ENCODE peak calls at places on chromosomes 13 and 19, in six cellular contexts. One of them, this sample, is unnamed.

GRCh38 chr13:42405665-42406390 is 133.9 kb downstream of the AKAP11 start:
- DNase-seq in GM12878: peak
- DNase-seq in SK-N-SH: no peak
- DNase-seq in HL-60: no peak
- DNase-seq in H1: no peak
- DNase-seq in HepG2: no peak
- DNase-seq in this sample: no peak

GRCh38 chr13:110249326-110249725 is 57.6 kb downstream of the COL4A1 start:
- DNase-seq in GM12878: no peak
- DNase-seq in SK-N-SH: no peak
- DNase-seq in HL-60: no peak
- DNase-seq in H1: no peak
- DNase-seq in HepG2: no peak
- DNase-seq in this sample: no peak

GRCh38 chr13:94813920-94814500 is 101.7 kb upstream of the SOX21 start:
- DNase-seq in GM12878: peak
- DNase-seq in SK-N-SH: no peak
- DNase-seq in HL-60: no peak
- DNase-seq in H1: no peak
- DNase-seq in HepG2: no peak
- DNase-seq in this sample: no peak

GRCh38 chr19:51083783-51084182 is 1.1 kb upstream of the KLK14 start:
- DNase-seq in GM12878: no peak
- DNase-seq in SK-N-SH: no peak
- DNase-seq in HL-60: no peak
- DNase-seq in H1: no peak
- DNase-seq in HepG2: no peak
- DNase-seq in this sample: no peak

GRCh38 chr13:110232756-110233155 is 74.2 kb downstream of the COL4A1 start:
- DNase-seq in GM12878: no peak
- DNase-seq in SK-N-SH: no peak
- DNase-seq in HL-60: no peak
- DNase-seq in H1: peak
- DNase-seq in HepG2: no peak
- DNase-seq in this sample: no peak

GRCh38 chr19:2798158-2798685 is 12.9 kb downstream of the THOP1 start:
- DNase-seq in GM12878: no peak
- DNase-seq in SK-N-SH: no peak
- DNase-seq in HL-60: no peak
- DNase-seq in H1: no peak
- DNase-seq in HepG2: no peak
- DNase-seq in this sample: no peak

GRCh38 chr19:7258042-7258839 is 36.0 kb downstream of the INSR start:
- DNase-seq in GM12878: no peak
- DNase-seq in SK-N-SH: no peak
- DNase-seq in HL-60: no peak
- DNase-seq in H1: no peak
- DNase-seq in HepG2: no peak
- DNase-seq in this sample: no peak

GRCh38 chr19:3469638-3470499 is 10.5 kb downstream of the SMIM24 start:
- DNase-seq in GM12878: no peak
- DNase-seq in SK-N-SH: no peak
- DNase-seq in HL-60: no peak
- DNase-seq in H1: no peak
- DNase-seq in HepG2: no peak
- DNase-seq in this sample: no peak

GRCh38 chr13:36006347-36006746 is 124.8 kb downstream of the DCLK1 start:
- DNase-seq in GM12878: no peak
- DNase-seq in SK-N-SH: no peak
- DNase-seq in HL-60: no peak
- DNase-seq in H1: no peak
- DNase-seq in HepG2: no peak
- DNase-seq in this sample: no peak

GRCh38 chr13:35016362-35017148 is 74.5 kb downstream of the NBEA start:
- DNase-seq in GM12878: no peak
- DNase-seq in SK-N-SH: no peak
- DNase-seq in HL-60: no peak
- DNase-seq in H1: no peak
- DNase-seq in HepG2: no peak
- DNase-seq in this sample: no peak

GRCh38 chr19:33872445-33873320 is 76.0 kb downstream of the KCTD15 start:
- DNase-seq in GM12878: no peak
- DNase-seq in SK-N-SH: no peak
- DNase-seq in HL-60: no peak
- DNase-seq in H1: no peak
- DNase-seq in HepG2: no peak
- DNase-seq in this sample: no peak

GRCh38 chr19:48873476-48874308 is 1.5 kb downstream of the PPP1R15A start:
- DNase-seq in GM12878: no peak
- DNase-seq in SK-N-SH: no peak
- DNase-seq in HL-60: no peak
- DNase-seq in H1: no peak
- DNase-seq in HepG2: no peak
- DNase-seq in this sample: peak

GRCh38 chr13:34667356-34668218 is 274.5 kb upstream of the NBEA start:
- DNase-seq in GM12878: no peak
- DNase-seq in SK-N-SH: no peak
- DNase-seq in HL-60: no peak
- DNase-seq in H1: no peak
- DNase-seq in HepG2: no peak
- DNase-seq in this sample: no peak

GRCh38 chr19:35742121-35742724 is at the start of gene IGFLR1:
- DNase-seq in GM12878: peak
- DNase-seq in SK-N-SH: no peak
- DNase-seq in HL-60: no peak
- DNase-seq in H1: no peak
- DNase-seq in HepG2: no peak
- DNase-seq in this sample: no peak

GRCh38 chr19:51359294-51359693 is 6.9 kb downstream of the ETFB start:
- DNase-seq in GM12878: no peak
- DNase-seq in SK-N-SH: no peak
- DNase-seq in HL-60: no peak
- DNase-seq in H1: no peak
- DNase-seq in HepG2: no peak
- DNase-seq in this sample: no peak

GRCh38 chr13:37270206-37271001 is 164.9 kb upstream of the CSNK1A1L start:
- DNase-seq in GM12878: no peak
- DNase-seq in SK-N-SH: no peak
- DNase-seq in HL-60: no peak
- DNase-seq in H1: no peak
- DNase-seq in HepG2: peak
- DNase-seq in this sample: no peak

GRCh38 chr13:27064252-27064995 is 107.2 kb downstream of the USP12 start:
- DNase-seq in GM12878: no peak
- DNase-seq in SK-N-SH: no peak
- DNase-seq in HL-60: no peak
- DNase-seq in H1: no peak
- DNase-seq in HepG2: peak
- DNase-seq in this sample: no peak

GRCh38 chr19:54653181-54653809 is 9.5 kb upstream of the LILRB4 start:
- DNase-seq in GM12878: no peak
- DNase-seq in SK-N-SH: peak
- DNase-seq in HL-60: no peak
- DNase-seq in H1: no peak
- DNase-seq in HepG2: peak
- DNase-seq in this sample: peak

GRCh38 chr13:79749985-79750551 is 269.1 kb downstream of the NDFIP2 start:
- DNase-seq in GM12878: no peak
- DNase-seq in SK-N-SH: no peak
- DNase-seq in HL-60: no peak
- DNase-seq in H1: no peak
- DNase-seq in HepG2: no peak
- DNase-seq in this sample: no peak

GRCh38 chr19:1105217-1105872 is 1.6 kb downstream of the GPX4 start:
- DNase-seq in GM12878: no peak
- DNase-seq in SK-N-SH: no peak
- DNase-seq in HL-60: no peak
- DNase-seq in H1: no peak
- DNase-seq in HepG2: no peak
- DNase-seq in this sample: no peak

GRCh38 chr13:21405309-21405708 is 53.8 kb downstream of the ZDHHC20 start:
- DNase-seq in GM12878: no peak
- DNase-seq in SK-N-SH: no peak
- DNase-seq in HL-60: no peak
- DNase-seq in H1: no peak
- DNase-seq in HepG2: no peak
- DNase-seq in this sample: no peak

GRCh38 chr19:54188224-54188871 is 1.0 kb downstream of the MBOAT7 start:
- DNase-seq in GM12878: no peak
- DNase-seq in SK-N-SH: no peak
- DNase-seq in HL-60: no peak
- DNase-seq in H1: no peak
- DNase-seq in HepG2: no peak
- DNase-seq in this sample: peak

GRCh38 chr13:19680751-19681150 is 47.3 kb downstream of the MPHOSPH8 start:
- DNase-seq in GM12878: no peak
- DNase-seq in SK-N-SH: no peak
- DNase-seq in HL-60: no peak
- DNase-seq in H1: no peak
- DNase-seq in HepG2: no peak
- DNase-seq in this sample: no peak

GRCh38 chr13:64540468-64540867 is 2689.7 kb downstream of the PCDH9 start:
- DNase-seq in GM12878: no peak
- DNase-seq in SK-N-SH: no peak
- DNase-seq in HL-60: no peak
- DNase-seq in H1: no peak
- DNase-seq in HepG2: no peak
- DNase-seq in this sample: no peak

GRCh38 chr19:30559446-30559845 is 187.3 kb downstream of the ZNF536 start:
- DNase-seq in GM12878: no peak
- DNase-seq in SK-N-SH: no peak
- DNase-seq in HL-60: no peak
- DNase-seq in H1: no peak
- DNase-seq in HepG2: no peak
- DNase-seq in this sample: no peak

GRCh38 chr19:46574533-46574932 is 26.6 kb upstream of the CALM3 start:
- DNase-seq in GM12878: no peak
- DNase-seq in SK-N-SH: peak
- DNase-seq in HL-60: no peak
- DNase-seq in H1: no peak
- DNase-seq in HepG2: no peak
- DNase-seq in this sample: no peak
- TF ChIP-seq GABPA in GM12878: no peak
- TF ChIP-seq GABPA in SK-N-SH: no peak
- TF ChIP-seq GABPA in HL-60: no peak
- TF ChIP-seq GABPA in H1: no peak
- TF ChIP-seq GABPA in HepG2: no peak
- TF ChIP-seq GABPA in this sample: no peak

GRCh38 chr13:106274551-106275208 is 260.8 kb downstream of the EFNB2 start:
- DNase-seq in GM12878: no peak
- DNase-seq in SK-N-SH: no peak
- DNase-seq in HL-60: no peak
- DNase-seq in H1: no peak
- DNase-seq in HepG2: no peak
- DNase-seq in this sample: no peak

GRCh38 chr13:106281426-106281825 is 254.0 kb downstream of the EFNB2 start:
- DNase-seq in GM12878: no peak
- DNase-seq in SK-N-SH: no peak
- DNase-seq in HL-60: no peak
- DNase-seq in H1: no peak
- DNase-seq in HepG2: no peak
- DNase-seq in this sample: no peak

GRCh38 chr13:106277483-106278154 is 257.8 kb downstream of the EFNB2 start:
- DNase-seq in GM12878: no peak
- DNase-seq in SK-N-SH: no peak
- DNase-seq in HL-60: no peak
- DNase-seq in H1: no peak
- DNase-seq in HepG2: no peak
- DNase-seq in this sample: no peak

GRCh38 chr13:106276876-106277275 is 258.6 kb downstream of the EFNB2 start:
- DNase-seq in GM12878: no peak
- DNase-seq in SK-N-SH: no peak
- DNase-seq in HL-60: no peak
- DNase-seq in H1: no peak
- DNase-seq in HepG2: no peak
- DNase-seq in this sample: no peak

DNA sequence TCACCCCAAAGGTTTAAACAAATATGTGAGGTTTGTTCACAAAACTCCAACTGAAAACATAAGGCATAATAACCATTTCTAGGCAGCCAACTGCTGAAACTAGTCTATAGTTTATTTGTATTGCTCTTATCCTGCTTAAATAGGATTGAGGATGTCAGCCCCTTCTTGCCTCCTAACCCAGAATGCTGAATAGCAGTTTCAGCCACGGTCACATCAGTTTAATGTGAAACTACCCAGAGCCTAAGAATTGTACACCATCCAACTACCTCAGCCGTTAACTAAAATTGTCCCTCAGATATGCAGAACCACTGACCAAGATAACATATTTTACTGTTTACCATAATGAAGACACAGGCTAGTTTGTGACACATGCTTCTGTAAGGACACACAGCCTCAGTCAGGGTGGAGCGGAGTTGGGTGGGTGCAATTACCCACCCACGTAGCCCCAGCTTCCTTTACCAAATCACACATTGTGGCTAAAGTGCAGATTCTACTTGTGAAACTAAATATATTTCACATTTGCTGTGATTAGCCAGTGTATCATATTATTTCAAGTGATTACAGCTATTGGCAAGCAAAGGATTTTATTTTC is 259.9 kb downstream of the EFNB2 start:
- DNase-seq in GM12878: no peak
- DNase-seq in SK-N-SH: no peak
- DNase-seq in HL-60: no peak
- DNase-seq in H1: no peak
- DNase-seq in HepG2: no peak
- DNase-seq in this sample: no peak
- TF ChIP-seq GABPA in GM12878: no peak
- TF ChIP-seq GABPA in SK-N-SH: no peak
- TF ChIP-seq GABPA in HL-60: no peak
- TF ChIP-seq GABPA in H1: no peak
- TF ChIP-seq GABPA in HepG2: no peak
- TF ChIP-seq GABPA in this sample: no peak

GRCh38 chr19:10762656-10763055 is 44.8 kb downstream of the DNM2 start:
- DNase-seq in GM12878: no peak
- DNase-seq in SK-N-SH: no peak
- DNase-seq in HL-60: no peak
- DNase-seq in H1: no peak
- DNase-seq in HepG2: no peak
- DNase-seq in this sample: no peak
- TF ChIP-seq GABPA in GM12878: no peak
- TF ChIP-seq GABPA in SK-N-SH: no peak
- TF ChIP-seq GABPA in HL-60: no peak
- TF ChIP-seq GABPA in H1: no peak
- TF ChIP-seq GABPA in HepG2: no peak
- TF ChIP-seq GABPA in this sample: no peak

DNA sequence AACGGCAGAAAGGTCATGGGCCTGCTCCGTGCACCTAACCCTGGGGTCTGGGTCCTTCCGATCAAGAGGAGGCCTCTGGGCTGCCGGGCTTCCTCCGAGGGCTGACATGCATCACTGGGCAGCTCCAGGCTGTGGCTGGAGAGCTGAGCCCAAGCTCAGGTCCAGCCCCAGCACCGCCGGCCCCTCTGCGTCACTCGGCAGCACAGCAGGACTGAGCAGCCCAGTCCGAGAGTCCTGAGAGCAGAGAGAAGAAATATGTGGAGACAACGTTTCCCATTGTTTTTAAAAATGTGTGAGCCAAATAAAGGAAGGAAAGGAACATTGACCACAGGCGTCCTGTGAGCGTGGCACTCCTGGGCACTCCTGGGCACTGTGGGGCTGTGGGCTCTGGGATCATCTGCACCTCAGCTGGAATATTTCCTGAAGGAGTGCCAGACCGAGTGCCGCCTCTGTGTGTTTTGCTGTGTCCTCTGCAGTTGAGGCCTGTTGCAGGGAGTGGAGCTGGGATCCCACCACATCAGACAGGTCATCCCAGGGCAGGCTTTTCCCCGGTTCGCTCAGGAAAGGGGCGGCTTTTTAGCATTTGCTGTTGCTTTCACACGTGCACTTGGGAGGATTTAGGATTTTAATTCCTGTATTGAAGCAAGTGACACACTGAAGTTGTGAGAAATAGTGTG is 37.8 kb upstream of the TFDP1 start:
- DNase-seq in GM12878: no peak
- DNase-seq in SK-N-SH: no peak
- DNase-seq in HL-60: no peak
- DNase-seq in H1: peak
- DNase-seq in HepG2: no peak
- DNase-seq in this sample: no peak
- TF ChIP-seq GABPA in GM12878: no peak
- TF ChIP-seq GABPA in SK-N-SH: no peak
- TF ChIP-seq GABPA in HL-60: no peak
- TF ChIP-seq GABPA in H1: no peak
- TF ChIP-seq GABPA in HepG2: no peak
- TF ChIP-seq GABPA in this sample: no peak